ENCODE peak calls at places on chromosomes 13 and 19, in eight cellular contexts. L is prostate gland, B is upper lobe of left lung, Z is transverse colon, I is breast epithelium, K is sigmoid colon, G is HCT116, N is GM12878. C is an unnamed sample.

GRCh38 chr13:91313103-91313502 is 34.4 kb upstream of the MIR17HG start:
- DNase-seq in L (no peak), B (no peak), Z (no peak), I (no peak), K (no peak), G (no peak), N (no peak), C (no peak)

GRCh38 chr19:55069137-55069858 is 6.3 kb upstream of the RDH13 start:
- DNase-seq in L (peak), B (peak), Z (peak), I (peak), K (no peak), G (no peak), N (no peak), C (no peak)

GRCh38 chr13:110250258-110250891 is 56.6 kb downstream of the COL4A1 start:
- DNase-seq in L (no peak), B (no peak), Z (no peak), I (no peak), K (peak), G (no peak), N (no peak), C (no peak)

GRCh38 chr19:45782820-45783785 is 813 bp upstream of the DMPK start:
- DNase-seq in L (peak), B (no peak), Z (peak), I (no peak), K (peak), G (no peak), N (no peak), C (no peak)

GRCh38 chr19:49786432-49786831 is 19.6 kb downstream of the AP2A1 start:
- DNase-seq in L (no peak), B (no peak), Z (no peak), I (no peak), K (no peak), G (no peak), N (no peak), C (no peak)

GRCh38 chr19:15299568-15300409 is 32.5 kb downstream of the BRD4 start:
- DNase-seq in L (no peak), B (no peak), Z (no peak), I (no peak), K (no peak), G (no peak), N (no peak), C (peak)

GRCh38 chr13:35727881-35728280 is 251.4 kb upstream of the MAB21L1 start:
- DNase-seq in L (no peak), B (no peak), Z (no peak), I (no peak), K (no peak), G (no peak), N (no peak), C (no peak)

GRCh38 chr13:95624020-95624419 is 20.5 kb downstream of the DZIP1 start:
- DNase-seq in L (no peak), B (no peak), Z (no peak), I (no peak), K (no peak), G (peak), N (no peak), C (no peak)

GRCh38 chr13:50761406-50761805 is 82.1 kb downstream of the DLEU7 start:
- DNase-seq in L (no peak), B (no peak), Z (no peak), I (no peak), K (no peak), G (no peak), N (no peak), C (no peak)

GRCh38 chr13:33303885-33304284 is 18.3 kb upstream of the STARD13 start:
- DNase-seq in L (no peak), B (no peak), Z (no peak), I (no peak), K (no peak), G (no peak), N (no peak), C (no peak)

GRCh38 chr19:1067341-1068103 is 555 bp downstream of the ARHGAP45 start:
- DNase-seq in L (no peak), B (no peak), Z (peak), I (no peak), K (no peak), G (no peak), N (no peak), C (peak)

GRCh38 chr19:36573948-36574726 is 1.0 kb upstream of the ZNF529 start:
- DNase-seq in L (no peak), B (peak), Z (peak), I (no peak), K (no peak), G (no peak), N (no peak), C (no peak)

GRCh38 chr19:33815410-33816340 is 19.0 kb downstream of the KCTD15 start:
- DNase-seq in L (no peak), B (no peak), Z (no peak), I (no peak), K (peak), G (no peak), N (no peak), C (peak)

GRCh38 chr13:105035092-105035491 is 1500.4 kb downstream of the EFNB2 start:
- DNase-seq in L (no peak), B (no peak), Z (no peak), I (no peak), K (no peak), G (no peak), N (no peak), C (no peak)

GRCh38 chr13:101655435-101655834 is 203.0 kb downstream of the ITGBL1 start:
- DNase-seq in L (no peak), B (no peak), Z (no peak), I (no peak), K (no peak), G (no peak), N (peak), C (no peak)

GRCh38 chr19:35704218-35704617 is at the start of gene ZBTB32:
- DNase-seq in L (no peak), B (no peak), Z (peak), I (no peak), K (no peak), G (no peak), N (no peak), C (no peak)

GRCh38 chr19:6354098-6354674 is 7.1 kb upstream of the CLPP start:
- DNase-seq in L (no peak), B (no peak), Z (no peak), I (no peak), K (no peak), G (no peak), N (no peak), C (no peak)

GRCh38 chr19:14147797-14148605 is 11.6 kb upstream of the ASF1B start:
- DNase-seq in L (peak), B (peak), Z (peak), I (peak), K (peak), G (peak), N (no peak), C (peak)

GRCh38 chr19:17605761-17606745 is 50.6 kb downstream of the COLGALT1 start:
- DNase-seq in L (peak), B (peak), Z (peak), I (no peak), K (peak), G (peak), N (peak), C (peak)

GRCh38 chr19:18046066-18046718 is 38.2 kb downstream of the ARRDC2 start:
- DNase-seq in L (no peak), B (no peak), Z (peak), I (no peak), K (no peak), G (peak), N (no peak), C (no peak)

GRCh38 chr19:13781547-13781946 is 7.3 kb downstream of the C19orf53 start:
- DNase-seq in L (no peak), B (peak), Z (peak), I (no peak), K (peak), G (peak), N (no peak), C (peak)

GRCh38 chr19:29811125-29812079 is at the start of gene CCNE1:
- DNase-seq in L (peak), B (peak), Z (peak), I (peak), K (peak), G (peak), N (no peak), C (peak)

GRCh38 chr19:18815673-18816072 is 16.1 kb upstream of the UPF1 start:
- DNase-seq in L (no peak), B (no peak), Z (no peak), I (no peak), K (no peak), G (no peak), N (no peak), C (no peak)

GRCh38 chr19:40392894-40393517 is 3.0 kb upstream of the HIPK4 start:
- DNase-seq in L (peak), B (peak), Z (peak), I (peak), K (no peak), G (peak), N (no peak), C (no peak)

GRCh38 chr19:19185853-19186728 is 5.9 kb downstream of the BORCS8 start:
- DNase-seq in L (no peak), B (peak), Z (peak), I (no peak), K (no peak), G (peak), N (no peak), C (no peak)

GRCh38 chr19:34041922-34042521 is 130.3 kb upstream of the LSM14A start:
- DNase-seq in L (no peak), B (peak), Z (peak), I (peak), K (peak), G (peak), N (no peak), C (peak)

GRCh38 chr19:33795370-33796163 is 1.1 kb upstream of the KCTD15 start:
- DNase-seq in L (peak), B (peak), Z (peak), I (peak), K (peak), G (no peak), N (no peak), C (peak)

GRCh38 chr13:33145667-33146066 is 129.4 kb downstream of the KL start:
- DNase-seq in L (no peak), B (no peak), Z (no peak), I (no peak), K (no peak), G (no peak), N (no peak), C (no peak)

GRCh38 chr19:45117167-45117594 is 24.2 kb downstream of the PPP1R37 start:
- DNase-seq in L (no peak), B (peak), Z (peak), I (no peak), K (no peak), G (no peak), N (peak), C (no peak)

GRCh38 chr13:46756977-46757376 is 40.0 kb downstream of the ESD start:
- DNase-seq in L (no peak), B (no peak), Z (no peak), I (no peak), K (no peak), G (no peak), N (no peak), C (no peak)

GRCh38 chr19:35031072-35031881 is 1.0 kb downstream of the SCN1B start:
- DNase-seq in L (no peak), B (no peak), Z (no peak), I (no peak), K (no peak), G (no peak), N (no peak), C (no peak)

GRCh38 chr19:4764290-4764660 is 27.3 kb upstream of the FEM1A start:
- DNase-seq in L (no peak), B (no peak), Z (no peak), I (no peak), K (no peak), G (no peak), N (no peak), C (no peak)

GRCh38 chr19:10390652-10391286 is 10.4 kb upstream of the TYK2 start:
- DNase-seq in L (peak), B (peak), Z (peak), I (peak), K (peak), G (peak), N (no peak), C (peak)
- TF ChIP-seq POLR2AphosphoS5 in L (no peak), B (peak), Z (no peak), I (peak), K (no peak), G (no peak), N (peak), C (peak)

GRCh38 chr19:52171321-52172169 is at the start of gene ZNF836:
- DNase-seq in L (peak), B (peak), Z (peak), I (peak), K (peak), G (no peak), N (peak), C (peak)
- TF ChIP-seq POLR2A in L (peak), B (peak), Z (peak), I (no peak), K (no peak), G (no peak), N (peak), C (no peak)

DNA sequence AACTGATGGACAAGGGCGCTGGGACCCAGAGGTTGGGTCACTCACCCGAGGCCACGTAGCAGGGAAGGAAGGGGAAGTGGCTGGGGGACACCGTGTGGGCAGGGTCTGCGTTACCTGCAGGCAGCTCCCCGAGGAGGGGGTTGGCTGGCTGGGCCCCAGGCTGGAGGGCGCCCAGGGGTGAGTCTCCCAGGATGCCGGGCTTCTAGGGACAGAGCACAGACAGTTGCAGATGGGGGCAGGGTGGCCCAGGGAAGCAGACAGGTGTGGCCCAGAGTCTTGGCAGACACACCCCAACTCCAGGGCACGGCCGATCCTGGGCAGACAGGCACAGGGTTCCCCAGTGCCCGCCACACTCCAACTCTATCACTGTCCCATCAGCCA is 5.6 kb upstream of the FDX2 start:
- DNase-seq in L (no peak), B (no peak), Z (peak), I (no peak), K (no peak), G (no peak), N (no peak), C (no peak)
- TF ChIP-seq POLR2AphosphoS5 in L (no peak), B (no peak), Z (no peak), I (no peak), K (no peak), G (no peak), N (no peak), C (no peak)

DNA sequence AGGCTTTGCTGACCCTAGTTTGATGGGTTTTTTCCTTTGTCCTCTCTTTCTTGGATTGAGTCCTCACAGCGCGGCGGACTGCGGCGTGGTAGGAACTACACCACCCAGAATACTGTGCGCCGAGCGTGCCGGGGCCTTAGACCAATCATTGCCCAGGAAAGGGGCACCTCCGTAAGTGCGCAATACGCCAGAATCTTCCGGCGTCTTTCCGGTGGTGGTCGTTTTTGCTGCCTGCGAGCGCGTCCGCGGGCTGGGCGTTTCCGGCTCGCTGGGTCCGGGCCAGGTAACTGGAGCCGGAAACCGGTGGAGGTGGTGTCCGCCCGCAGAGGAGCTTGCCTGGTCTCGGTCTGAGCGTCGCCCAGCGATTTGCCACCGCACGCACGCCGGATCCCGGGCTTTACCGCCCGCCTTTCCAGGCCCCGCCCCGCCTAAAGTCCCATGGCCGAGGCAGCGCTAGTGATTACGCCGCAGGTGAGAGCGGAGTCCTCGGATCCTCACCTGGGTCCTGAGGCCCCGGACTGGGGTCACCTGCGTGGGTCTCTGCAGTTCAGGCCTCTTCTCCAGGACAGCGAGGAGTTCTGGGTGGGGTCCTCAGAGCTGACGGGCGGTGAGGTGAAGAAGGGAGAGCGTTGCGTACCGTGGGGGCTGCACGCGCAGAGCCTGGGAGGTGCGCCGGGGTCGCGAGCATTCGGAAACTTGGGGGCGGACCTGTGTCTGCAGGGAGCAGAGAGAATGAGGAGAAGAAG is at the start of gene ZNF549:
- DNase-seq in L (peak), B (peak), Z (peak), I (peak), K (peak), G (no peak), N (peak), C (peak)
- TF ChIP-seq POLR2A in L (no peak), B (peak), Z (no peak), I (no peak), K (no peak), G (no peak), N (peak), C (no peak)